ENCODE peak calls at places on chromosomes 5 and 9, in six cellular contexts. E is mesothelial cell of epicardium, V is fibroblast of gingiva, Y is iPS-NIHi11, P is head of caudate nucleus, O is mucosa of gallbladder. I is an unnamed sample.

GRCh38 chr9:3894764-3895163 is 369.0 kb upstream of the RFX3 start:
- DNase-seq in V (peak), Y (no peak), E (no peak), O (no peak), P (no peak), I (no peak)

GRCh38 chr5:67037171-67037570 is 159.4 kb downstream of the CD180 start:
- DNase-seq in O (no peak), P (no peak), E (no peak), V (no peak), Y (no peak), I (no peak)

GRCh38 chr9:20804476-20805253 is 120.6 kb downstream of the FOCAD start:
- DNase-seq in V (no peak), E (no peak), P (no peak), Y (no peak), O (no peak), I (no peak)

GRCh38 chr5:157559301-157559700 is 16.3 kb downstream of the ADAM19 start:
- DNase-seq in Y (no peak), P (no peak), E (no peak), O (no peak), V (peak), I (no peak)

GRCh38 chr5:57341380-57341979 is 141.1 kb downstream of the ACTBL2 start:
- DNase-seq in P (no peak), V (no peak), Y (no peak), E (no peak), O (no peak), I (no peak)

GRCh38 chr5:94540856-94541494 is 77.4 kb downstream of the KIAA0825 start:
- DNase-seq in O (no peak), V (no peak), E (no peak), P (no peak), Y (no peak), I (no peak)

GRCh38 chr9:86766912-86767311 is 180.4 kb downstream of the GAS1 start:
- DNase-seq in E (no peak), P (peak), V (peak), Y (peak), O (peak), I (peak)

GRCh38 chr5:126234563-126235195 is 188.5 kb upstream of the GRAMD2B start:
- DNase-seq in P (no peak), O (no peak), E (no peak), Y (peak), V (peak), I (peak)

GRCh38 chr5:160105686-160106085 is 13.6 kb downstream of the PWWP2A start:
- DNase-seq in Y (no peak), V (no peak), E (no peak), O (no peak), P (no peak), I (peak)

GRCh38 chr9:99531313-99531712 is 290.4 kb upstream of the NR4A3 start:
- DNase-seq in E (no peak), V (no peak), P (no peak), Y (no peak), O (no peak), I (no peak)